ENCODE peak calls at places on chromosomes 2 and 18, in five cellular contexts. F is Caco-2; B is ELF-1; H is WTC11; T is stimulated activated CD4-positive, alpha-beta T cell treated with anti-CD3 and anti-CD28 coated beads, Interleukin-4, amount 100 ng/mL, for 24 hours. W is an unnamed sample.

GRCh38 chr2:176500921-176501320 is 231.7 kb downstream of the MTX2 start:
- DNase-seq in B (no peak), H (no peak), T (no peak), F (no peak), W (no peak)

GRCh38 chr18:62339106-62339988 is 14.2 kb downstream of the TNFRSF11A start:
- DNase-seq in B (no peak), H (peak), T (peak), F (no peak), W (peak)

GRCh38 chr2:23988371-23988770 is 21.5 kb upstream of the MFSD2B start:
- DNase-seq in H (no peak), F (no peak), T (no peak), B (no peak), W (peak)

GRCh38 chr2:127094509-127095366 is 12.2 kb downstream of the BIN1 start:
- DNase-seq in F (peak), T (no peak), B (peak), H (peak), W (peak)

GRCh38 chr2:190343500-190344274 is at the start of gene INPP1:
- DNase-seq in F (peak), H (peak), B (peak), T (peak), W (peak)

GRCh38 chr18:10454800-10455550 is 540 bp downstream of the APCDD1 start:
- DNase-seq in H (peak), T (no peak), F (peak), B (peak), W (no peak)

GRCh38 chr2:1483551-1483950 is 70.3 kb downstream of the TPO start:
- DNase-seq in B (no peak), T (no peak), F (no peak), H (no peak), W (no peak)

GRCh38 chr2:109410021-109410815 is 203.5 kb downstream of the SEPTIN10 start:
- DNase-seq in F (no peak), T (no peak), H (peak), B (peak), W (no peak)

GRCh38 chr2:100262555-100263320 is 59.6 kb downstream of the LONRF2 start:
- DNase-seq in F (peak), T (peak), H (peak), B (peak), W (peak)

GRCh38 chr2:219616550-219616949 is 10.9 kb upstream of the SLC4A3 start:
- DNase-seq in B (no peak), F (no peak), T (no peak), H (no peak), W (no peak)

GRCh38 chr2:149180226-149180875 is 141.9 kb downstream of the LYPD6B start:
- DNase-seq in H (no peak), F (no peak), T (no peak), B (peak), W (no peak)

GRCh38 chr2:126676814-126677538 is 21.0 kb downstream of the GYPC start:
- DNase-seq in F (no peak), T (no peak), H (no peak), B (no peak), W (no peak)

GRCh38 chr18:9771261-9771976 is 63.3 kb downstream of the RAB31 start:
- DNase-seq in B (peak), H (peak), T (peak), F (peak), W (peak)

GRCh38 chr2:29075894-29076700 is 1.8 kb upstream of the PCARE start:
- DNase-seq in T (no peak), B (no peak), F (no peak), H (no peak), W (peak)

GRCh38 chr2:169955940-169956339 is 128.7 kb downstream of the UBR3 start:
- DNase-seq in H (no peak), F (no peak), B (no peak), T (no peak), W (no peak)

GRCh38 chr2:42748846-42749245 is 15.1 kb downstream of the OXER1 start:
- DNase-seq in B (no peak), H (no peak), F (no peak), T (no peak), W (no peak)

GRCh38 chr2:42095923-42096408 is 48.1 kb downstream of the PKDCC start:
- DNase-seq in H (peak), T (peak), F (peak), B (no peak), W (peak)

GRCh38 chr2:10885479-10885863 is 26.3 kb upstream of the KCNF1 start:
- DNase-seq in F (no peak), B (no peak), H (no peak), T (no peak), W (no peak)

GRCh38 chr2:231394201-231395141 is 1.0 kb upstream of the B3GNT7 start:
- DNase-seq in T (no peak), B (peak), F (peak), H (peak), W (no peak)

GRCh38 chr2:204726831-204727230 is 181.6 kb downstream of the PARD3B start:
- DNase-seq in F (no peak), H (no peak), T (no peak), B (no peak), W (no peak)

GRCh38 chr2:27946530-27946929 is 56.0 kb downstream of the BABAM2 start:
- DNase-seq in F (no peak), B (no peak), T (no peak), H (no peak), W (no peak)

GRCh38 chr2:207394812-207395534 is 134.8 kb upstream of the CREB1 start:
- DNase-seq in T (peak), F (no peak), H (no peak), B (no peak), W (peak)

GRCh38 chr2:215727507-215728503 is 285.5 kb downstream of the MREG start:
- DNase-seq in B (no peak), T (no peak), F (no peak), H (no peak), W (no peak)

GRCh38 chr2:157868993-157869392 is 7.1 kb downstream of the ACVR1 start:
- DNase-seq in B (no peak), T (no peak), H (no peak), F (no peak), W (no peak)

GRCh38 chr2:118978064-118978463 is 36.1 kb downstream of the MARCO start:
- DNase-seq in F (no peak), H (no peak), B (no peak), T (no peak), W (no peak)

GRCh38 chr2:199468561-199469513 is 11.1 kb upstream of the SATB2 start:
- DNase-seq in B (peak), F (no peak), H (peak), T (no peak), W (no peak)

GRCh38 chr2:217283505-217283904 is 423.6 kb upstream of the TNP1 start:
- DNase-seq in F (no peak), T (no peak), H (no peak), B (no peak), W (no peak)

GRCh38 chr2:224884188-224884587 is 158.1 kb downstream of the DOCK10 start:
- DNase-seq in F (no peak), T (no peak), B (no peak), H (no peak), W (peak)

GRCh38 chr18:32771169-32771751 is 1.6 kb downstream of the KLHL14 start:
- DNase-seq in H (peak), B (peak), T (no peak), F (no peak), W (no peak)

GRCh38 chr2:163625632-163626031 is 110.2 kb downstream of the FIGN start:
- DNase-seq in F (no peak), H (no peak), T (no peak), B (no peak), W (no peak)

GRCh38 chr2:173109253-173110188 is 33.9 kb downstream of the MAP3K20 start:
- DNase-seq in B (no peak), F (peak), H (no peak), T (no peak), W (peak)

GRCh38 chr2:15941970-15942710 is 1.8 kb downstream of the MYCN start:
- DNase-seq in B (peak), H (peak), T (no peak), F (peak), W (no peak)

GRCh38 chr2:134398300-134398699 is 144.4 kb downstream of the MGAT5 start:
- DNase-seq in B (no peak), T (no peak), H (no peak), F (no peak), W (no peak)

GRCh38 chr2:148303166-148303565 is 282.3 kb downstream of the MBD5 start:
- DNase-seq in B (peak), H (peak), T (no peak), F (no peak), W (no peak)

GRCh38 chr18:52313213-52313612 is 26.8 kb upstream of the DCC start:
- DNase-seq in F (peak), H (no peak), B (no peak), T (no peak), W (no peak)

GRCh38 chr2:233938676-233939370 is 21.6 kb downstream of the TRPM8 start:
- DNase-seq in B (peak), T (no peak), F (no peak), H (peak), W (no peak)

GRCh38 chr2:30721668-30722647 is 85.3 kb downstream of the CAPN13 start:
- DNase-seq in T (no peak), B (no peak), H (no peak), F (no peak), W (no peak)

GRCh38 chr2:196598412-196598811 is 41.1 kb upstream of the CCDC150 start:
- DNase-seq in H (no peak), F (no peak), B (no peak), T (no peak), W (no peak)

GRCh38 chr2:47782557-47783490 is at the start of gene MSH6:
- DNase-seq in F (peak), B (peak), H (peak), T (peak), W (peak)

W was measured in H4.